ENCODE peak calls at places on chromosomes 6 and 20, in eight cellular contexts. One of them, this sample, is unnamed.

GRCh38 chr6:113758725-113759576 is 98.2 kb upstream of the MARCKS start:
- DNase-seq in heart left ventricle: no peak
- DNase-seq in fibroblast of lung: no peak
- DNase-seq in progenitor cell of endocrine pancreas: no peak
- DNase-seq in AG09319: no peak
- DNase-seq in endodermal cell: no peak
- DNase-seq in endothelial cell of umbilical vein: peak
- DNase-seq in fibroblast of mammary gland: no peak
- DNase-seq in this sample: no peak

GRCh38 chr20:1632228-1632577 is 12.4 kb upstream of the SIRPB1 start:
- DNase-seq in heart left ventricle: no peak
- DNase-seq in fibroblast of lung: no peak
- DNase-seq in progenitor cell of endocrine pancreas: no peak
- DNase-seq in AG09319: no peak
- DNase-seq in endodermal cell: no peak
- DNase-seq in endothelial cell of umbilical vein: no peak
- DNase-seq in fibroblast of mammary gland: no peak
- DNase-seq in this sample: peak

GRCh38 chr6:7502743-7503142 is 38.7 kb upstream of the DSP start:
- DNase-seq in heart left ventricle: no peak
- DNase-seq in fibroblast of lung: no peak
- DNase-seq in progenitor cell of endocrine pancreas: no peak
- DNase-seq in AG09319: no peak
- DNase-seq in endodermal cell: peak
- DNase-seq in endothelial cell of umbilical vein: no peak
- DNase-seq in fibroblast of mammary gland: no peak
- DNase-seq in this sample: no peak

GRCh38 chr6:45704056-45704790 is 311.4 kb downstream of the CLIC5 start:
- DNase-seq in heart left ventricle: no peak
- DNase-seq in fibroblast of lung: no peak
- DNase-seq in progenitor cell of endocrine pancreas: no peak
- DNase-seq in AG09319: no peak
- DNase-seq in endodermal cell: no peak
- DNase-seq in endothelial cell of umbilical vein: no peak
- DNase-seq in fibroblast of mammary gland: no peak
- DNase-seq in this sample: no peak

GRCh38 chr20:62303327-62304226 is 780 bp downstream of the ADRM1 start:
- DNase-seq in heart left ventricle: no peak
- DNase-seq in fibroblast of lung: no peak
- DNase-seq in progenitor cell of endocrine pancreas: peak
- DNase-seq in AG09319: no peak
- DNase-seq in endodermal cell: no peak
- DNase-seq in endothelial cell of umbilical vein: peak
- DNase-seq in fibroblast of mammary gland: peak
- DNase-seq in this sample: peak

GRCh38 chr6:1771324-1771723 is 161.6 kb downstream of the FOXC1 start:
- DNase-seq in heart left ventricle: no peak
- DNase-seq in fibroblast of lung: no peak
- DNase-seq in progenitor cell of endocrine pancreas: no peak
- DNase-seq in AG09319: no peak
- DNase-seq in endodermal cell: no peak
- DNase-seq in endothelial cell of umbilical vein: peak
- DNase-seq in fibroblast of mammary gland: peak
- DNase-seq in this sample: peak

GRCh38 chr6:93964296-93964695 is 544.9 kb upstream of the EPHA7 start:
- DNase-seq in heart left ventricle: no peak
- DNase-seq in fibroblast of lung: no peak
- DNase-seq in progenitor cell of endocrine pancreas: no peak
- DNase-seq in AG09319: no peak
- DNase-seq in endodermal cell: no peak
- DNase-seq in endothelial cell of umbilical vein: no peak
- DNase-seq in fibroblast of mammary gland: no peak
- DNase-seq in this sample: no peak

GRCh38 chr6:55405474-55406220 is 78.4 kb downstream of the GFRAL start:
- DNase-seq in heart left ventricle: no peak
- DNase-seq in fibroblast of lung: peak
- DNase-seq in progenitor cell of endocrine pancreas: no peak
- DNase-seq in AG09319: no peak
- DNase-seq in endodermal cell: no peak
- DNase-seq in endothelial cell of umbilical vein: no peak
- DNase-seq in fibroblast of mammary gland: no peak
- DNase-seq in this sample: no peak

GRCh38 chr6:40753939-40754448 is 166.8 kb upstream of the LRFN2 start:
- DNase-seq in heart left ventricle: no peak
- DNase-seq in fibroblast of lung: no peak
- DNase-seq in progenitor cell of endocrine pancreas: no peak
- DNase-seq in AG09319: no peak
- DNase-seq in endodermal cell: no peak
- DNase-seq in endothelial cell of umbilical vein: no peak
- DNase-seq in fibroblast of mammary gland: no peak
- DNase-seq in this sample: no peak

GRCh38 chr6:25354078-25354940 is 75.1 kb downstream of the CARMIL1 start:
- DNase-seq in heart left ventricle: no peak
- DNase-seq in fibroblast of lung: peak
- DNase-seq in progenitor cell of endocrine pancreas: no peak
- DNase-seq in AG09319: no peak
- DNase-seq in endodermal cell: no peak
- DNase-seq in endothelial cell of umbilical vein: no peak
- DNase-seq in fibroblast of mammary gland: peak
- DNase-seq in this sample: no peak

GRCh38 chr6:1461736-1462135 is 72.4 kb downstream of the FOXF2 start:
- DNase-seq in heart left ventricle: no peak
- DNase-seq in fibroblast of lung: no peak
- DNase-seq in progenitor cell of endocrine pancreas: no peak
- DNase-seq in AG09319: no peak
- DNase-seq in endodermal cell: no peak
- DNase-seq in endothelial cell of umbilical vein: no peak
- DNase-seq in fibroblast of mammary gland: no peak
- DNase-seq in this sample: no peak

GRCh38 chr6:26104457-26105108 is 17.4 kb downstream of the HFE start:
- DNase-seq in heart left ventricle: no peak
- DNase-seq in fibroblast of lung: no peak
- DNase-seq in progenitor cell of endocrine pancreas: no peak
- DNase-seq in AG09319: no peak
- DNase-seq in endodermal cell: peak
- DNase-seq in endothelial cell of umbilical vein: no peak
- DNase-seq in fibroblast of mammary gland: no peak
- DNase-seq in this sample: peak

GRCh38 chr6:16129623-16130243 is 847 bp downstream of the MYLIP start:
- DNase-seq in heart left ventricle: peak
- DNase-seq in fibroblast of lung: peak
- DNase-seq in progenitor cell of endocrine pancreas: no peak
- DNase-seq in AG09319: no peak
- DNase-seq in endodermal cell: peak
- DNase-seq in endothelial cell of umbilical vein: peak
- DNase-seq in fibroblast of mammary gland: peak
- DNase-seq in this sample: peak

GRCh38 chr20:14820771-14821170 is 483.4 kb upstream of the FLRT3 start:
- DNase-seq in heart left ventricle: no peak
- DNase-seq in fibroblast of lung: no peak
- DNase-seq in progenitor cell of endocrine pancreas: no peak
- DNase-seq in AG09319: no peak
- DNase-seq in endodermal cell: no peak
- DNase-seq in endothelial cell of umbilical vein: no peak
- DNase-seq in fibroblast of mammary gland: no peak
- DNase-seq in this sample: no peak

GRCh38 chr6:4017058-4017457 is 61.9 kb downstream of the FAM217A start:
- DNase-seq in heart left ventricle: no peak
- DNase-seq in fibroblast of lung: no peak
- DNase-seq in progenitor cell of endocrine pancreas: no peak
- DNase-seq in AG09319: no peak
- DNase-seq in endodermal cell: no peak
- DNase-seq in endothelial cell of umbilical vein: no peak
- DNase-seq in fibroblast of mammary gland: no peak
- DNase-seq in this sample: no peak

GRCh38 chr6:20722442-20722841 is 188.2 kb downstream of the CDKAL1 start:
- DNase-seq in heart left ventricle: no peak
- DNase-seq in fibroblast of lung: no peak
- DNase-seq in progenitor cell of endocrine pancreas: no peak
- DNase-seq in AG09319: no peak
- DNase-seq in endodermal cell: no peak
- DNase-seq in endothelial cell of umbilical vein: no peak
- DNase-seq in fibroblast of mammary gland: no peak
- DNase-seq in this sample: no peak

GRCh38 chr6:37785688-37786270 is 33.7 kb upstream of the ZFAND3 start:
- DNase-seq in heart left ventricle: no peak
- DNase-seq in fibroblast of lung: peak
- DNase-seq in progenitor cell of endocrine pancreas: no peak
- DNase-seq in AG09319: no peak
- DNase-seq in endodermal cell: no peak
- DNase-seq in endothelial cell of umbilical vein: no peak
- DNase-seq in fibroblast of mammary gland: peak
- DNase-seq in this sample: no peak

GRCh38 chr6:37783025-37783825 is 36.3 kb upstream of the ZFAND3 start:
- DNase-seq in heart left ventricle: peak
- DNase-seq in fibroblast of lung: peak
- DNase-seq in progenitor cell of endocrine pancreas: no peak
- DNase-seq in AG09319: no peak
- DNase-seq in endodermal cell: peak
- DNase-seq in endothelial cell of umbilical vein: no peak
- DNase-seq in fibroblast of mammary gland: peak
- DNase-seq in this sample: peak

GRCh38 chr6:37783831-37784584 is 35.5 kb upstream of the ZFAND3 start:
- DNase-seq in heart left ventricle: no peak
- DNase-seq in fibroblast of lung: peak
- DNase-seq in progenitor cell of endocrine pancreas: no peak
- DNase-seq in AG09319: no peak
- DNase-seq in endodermal cell: peak
- DNase-seq in endothelial cell of umbilical vein: peak
- DNase-seq in fibroblast of mammary gland: peak
- DNase-seq in this sample: peak

GRCh38 chr6:37785002-37785687 is 34.4 kb upstream of the ZFAND3 start:
- DNase-seq in heart left ventricle: no peak
- DNase-seq in fibroblast of lung: no peak
- DNase-seq in progenitor cell of endocrine pancreas: no peak
- DNase-seq in AG09319: no peak
- DNase-seq in endodermal cell: peak
- DNase-seq in endothelial cell of umbilical vein: no peak
- DNase-seq in fibroblast of mammary gland: no peak
- DNase-seq in this sample: no peak

GRCh38 chr6:37784585-37784967 is 35.0 kb upstream of the ZFAND3 start:
- DNase-seq in heart left ventricle: no peak
- DNase-seq in fibroblast of lung: no peak
- DNase-seq in progenitor cell of endocrine pancreas: no peak
- DNase-seq in AG09319: no peak
- DNase-seq in endodermal cell: peak
- DNase-seq in endothelial cell of umbilical vein: no peak
- DNase-seq in fibroblast of mammary gland: peak
- DNase-seq in this sample: no peak
- TF ChIP-seq CTCF in heart left ventricle: no peak
- TF ChIP-seq CTCF in fibroblast of lung: no peak
- TF ChIP-seq CTCF in progenitor cell of endocrine pancreas: no peak
- TF ChIP-seq CTCF in AG09319: no peak
- TF ChIP-seq CTCF in endodermal cell: no peak
- TF ChIP-seq CTCF in endothelial cell of umbilical vein: no peak
- TF ChIP-seq CTCF in fibroblast of mammary gland: no peak
- TF ChIP-seq CTCF in this sample: no peak

GRCh38 chr20:45118028-45118427 is 3.1 kb upstream of the WFDC5 start:
- DNase-seq in heart left ventricle: no peak
- DNase-seq in fibroblast of lung: no peak
- DNase-seq in progenitor cell of endocrine pancreas: no peak
- DNase-seq in AG09319: no peak
- DNase-seq in endodermal cell: no peak
- DNase-seq in endothelial cell of umbilical vein: no peak
- DNase-seq in fibroblast of mammary gland: no peak
- DNase-seq in this sample: no peak
- TF ChIP-seq CTCF in heart left ventricle: no peak
- TF ChIP-seq CTCF in fibroblast of lung: peak
- TF ChIP-seq CTCF in progenitor cell of endocrine pancreas: no peak
- TF ChIP-seq CTCF in AG09319: no peak
- TF ChIP-seq CTCF in endodermal cell: peak
- TF ChIP-seq CTCF in endothelial cell of umbilical vein: no peak
- TF ChIP-seq CTCF in fibroblast of mammary gland: peak
- TF ChIP-seq CTCF in this sample: no peak

GRCh38 chr6:112603726-112604125 is 256.6 kb downstream of the RFPL4B start:
- DNase-seq in heart left ventricle: no peak
- DNase-seq in fibroblast of lung: no peak
- DNase-seq in progenitor cell of endocrine pancreas: no peak
- DNase-seq in AG09319: no peak
- DNase-seq in endodermal cell: no peak
- DNase-seq in endothelial cell of umbilical vein: no peak
- DNase-seq in fibroblast of mammary gland: no peak
- DNase-seq in this sample: no peak
- TF ChIP-seq CTCF in heart left ventricle: no peak
- TF ChIP-seq CTCF in fibroblast of lung: no peak
- TF ChIP-seq CTCF in progenitor cell of endocrine pancreas: no peak
- TF ChIP-seq CTCF in AG09319: no peak
- TF ChIP-seq CTCF in endodermal cell: no peak
- TF ChIP-seq CTCF in endothelial cell of umbilical vein: no peak
- TF ChIP-seq CTCF in fibroblast of mammary gland: no peak
- TF ChIP-seq CTCF in this sample: no peak

DNA sequence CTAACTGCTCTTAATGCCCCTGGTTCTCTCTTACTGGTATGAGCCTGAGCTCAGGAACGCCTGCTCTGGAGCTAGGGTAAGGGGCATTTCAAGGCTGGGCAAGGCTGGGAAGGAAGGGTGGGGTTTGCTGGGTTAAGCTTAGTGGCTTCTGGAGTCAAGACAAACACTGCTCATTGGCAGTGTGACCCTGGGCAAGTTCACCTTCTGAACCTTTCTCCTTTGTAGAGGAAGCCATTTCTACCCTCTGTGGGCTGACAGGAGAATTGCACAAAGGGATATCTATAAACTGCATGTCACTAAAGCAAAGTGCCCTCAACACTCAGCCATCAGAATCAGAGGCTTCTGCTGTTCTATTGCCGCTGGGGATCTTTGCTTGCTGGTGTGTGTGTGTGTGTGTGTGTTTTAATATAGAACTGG is 20.3 kb upstream of the LRRN4 start:
- DNase-seq in heart left ventricle: peak
- DNase-seq in fibroblast of lung: no peak
- DNase-seq in progenitor cell of endocrine pancreas: no peak
- DNase-seq in AG09319: no peak
- DNase-seq in endodermal cell: peak
- DNase-seq in endothelial cell of umbilical vein: no peak
- DNase-seq in fibroblast of mammary gland: peak
- DNase-seq in this sample: no peak
- TF ChIP-seq CTCF in heart left ventricle: peak
- TF ChIP-seq CTCF in fibroblast of lung: peak
- TF ChIP-seq CTCF in progenitor cell of endocrine pancreas: peak
- TF ChIP-seq CTCF in AG09319: peak
- TF ChIP-seq CTCF in endodermal cell: peak
- TF ChIP-seq CTCF in endothelial cell of umbilical vein: peak
- TF ChIP-seq CTCF in fibroblast of mammary gland: peak
- TF ChIP-seq CTCF in this sample: no peak